ENCODE peak calls at places on chromosomes 6 and 20, in eight cellular contexts. V is ELR, O is iPS-NIHi11, U is HS-5, B is NCI-H1436, W is NCI-H524, Y is mucosa of descending colon, M is neural progenitor cell. A is an unnamed sample.

GRCh38 chr20:62802026-62802712 is 2.5 kb upstream of the OGFR start:
- DNase-seq in V (no peak), M (no peak), W (no peak), U (no peak), O (no peak), B (no peak), Y (no peak), A (no peak)

GRCh38 chr6:68638225-68638900 is 3.3 kb downstream of the ADGRB3 start:
- DNase-seq in B (no peak), W (peak; percentile 69), Y (no peak), U (peak; percentile 14), O (peak; percentile 34), M (peak; percentile 43), V (peak; percentile 47), A (peak; percentile 24)

GRCh38 chr20:4064118-4064962 is 49.0 kb upstream of the RNF24 start:
- DNase-seq in M (peak; percentile 20), U (peak; percentile 85), Y (peak; percentile 92), V (peak; percentile 94), O (peak; percentile 79), B (no peak), W (peak; percentile 12), A (peak; percentile 88)

GRCh38 chr20:19881080-19881840 is 123.2 kb downstream of the RIN2 start:
- DNase-seq in B (no peak), Y (no peak), W (no peak), M (no peak), U (no peak), V (no peak), O (no peak), A (no peak)

GRCh38 chr6:42193491-42193894 is 1.3 kb downstream of the GUCA1B start:
- DNase-seq in Y (no peak), B (no peak), V (no peak), W (no peak), U (no peak), M (peak; percentile 15), O (peak; percentile 37), A (no peak)

GRCh38 chr20:46708172-46708860 is 1.1 kb upstream of the SLC2A10 start:
- DNase-seq in M (peak; percentile 43), W (peak; percentile 15), O (peak; percentile 48), V (no peak), Y (peak; percentile 52), B (no peak), U (no peak), A (no peak)

GRCh38 chr6:162068340-162068739 is 659.2 kb downstream of the PRKN start:
- DNase-seq in Y (no peak), O (no peak), U (no peak), M (no peak), V (no peak), B (peak; percentile 12), W (peak; percentile 62), A (no peak)

GRCh38 chr20:36541227-36542018 is at the start of gene MYL9:
- DNase-seq in Y (peak; percentile 84), W (no peak), U (no peak), M (peak; percentile 86), O (peak; percentile 94), B (no peak), V (peak; percentile 85), A (peak; percentile 95)

GRCh38 chr20:51399138-51399890 is 143.2 kb downstream of the NFATC2 start:
- DNase-seq in O (no peak), Y (no peak), U (no peak), B (no peak), W (no peak), V (no peak), M (no peak), A (no peak)

GRCh38 chr20:54284928-54285704 is 77.2 kb downstream of the PFDN4 start:
- DNase-seq in U (peak; percentile 64), B (no peak), W (no peak), O (no peak), V (no peak), M (no peak), Y (no peak), A (no peak)

GRCh38 chr6:11276911-11277274 is 44.4 kb upstream of the NEDD9 start:
- DNase-seq in V (peak; percentile 16), O (no peak), U (no peak), B (no peak), W (no peak), Y (no peak), M (no peak), A (no peak)

GRCh38 chr6:169898788-169899480 is 147.5 kb downstream of the ERMARD start:
- DNase-seq in Y (no peak), U (no peak), M (no peak), W (no peak), B (no peak), V (no peak), O (no peak), A (no peak)

GRCh38 chr6:161100072-161100471 is 108.5 kb downstream of the MAP3K4 start:
- DNase-seq in B (no peak), W (no peak), M (no peak), V (no peak), U (no peak), O (no peak), Y (no peak), A (no peak)

GRCh38 chr6:166540631-166541331 is 45.7 kb downstream of the RAMACL start:
- DNase-seq in V (no peak), M (no peak), B (no peak), W (no peak), U (no peak), O (no peak), Y (peak; percentile 42), A (no peak)

GRCh38 chr6:39003488-39003887 is 45.1 kb upstream of the GLP1R start:
- DNase-seq in U (no peak), M (no peak), W (no peak), V (no peak), B (no peak), Y (no peak), O (no peak), A (no peak)

GRCh38 chr6:42316390-42316970 is 98.8 kb upstream of the MRPS10 start:
- DNase-seq in M (peak; percentile 25), B (no peak), Y (no peak), V (peak; percentile 76), U (peak; percentile 65), O (no peak), W (no peak), A (peak; percentile 26)

GRCh38 chr6:96197241-96197640 is 181.5 kb downstream of the FUT9 start:
- DNase-seq in V (no peak), Y (no peak), U (no peak), O (no peak), M (no peak), W (no peak), B (no peak), A (no peak)

GRCh38 chr20:21503345-21503744 is 10.5 kb downstream of the NKX2-2 start:
- DNase-seq in O (no peak), W (no peak), B (no peak), M (no peak), V (peak; percentile 50), U (no peak), Y (no peak), A (peak; percentile 70)

GRCh38 chr6:16711551-16712249 is 49.6 kb downstream of the ATXN1 start:
- DNase-seq in O (no peak), M (no peak), B (peak; percentile 11), V (peak; percentile 72), W (no peak), U (no peak), Y (no peak), A (no peak)

GRCh38 chr6:29584821-29585220 is at the start of gene OR2H2:
- DNase-seq in B (no peak), W (peak; percentile 15), V (no peak), Y (no peak), O (no peak), M (no peak), U (no peak), A (no peak)

GRCh38 chr6:139135578-139136545 is 982 bp downstream of the HECA start:
- DNase-seq in M (peak; percentile 55), B (no peak), O (peak; percentile 43), V (peak; percentile 52), Y (peak; percentile 85), U (no peak), W (peak; percentile 37), A (peak; percentile 51)

A was measured in AG08396.